ENCODE peak calls at places on chromosomes 5 and 9, in seven cellular contexts. F, T, L, A, V, Z and B are unnamed samples.

GRCh38 chr9:29021632-29022031 is 1448.4 kb upstream of the C9orf72 start:
- DNase-seq in F (no peak), T (no peak), L (no peak), A (no peak), V (no peak), Z (no peak), B (no peak)

GRCh38 chr5:136906545-136906944 is 541.2 kb upstream of the TRPC7 start:
- DNase-seq in F (no peak), T (no peak), L (no peak), A (no peak), V (no peak), Z (no peak), B (no peak)

GRCh38 chr5:38465045-38465444 is 91.4 kb downstream of the LIFR start:
- DNase-seq in F (no peak), T (no peak), L (no peak), A (no peak), V (peak), Z (no peak), B (peak)

GRCh38 chr5:20445326-20445860 is 457.4 kb upstream of the CDH18 start:
- DNase-seq in F (no peak), T (no peak), L (no peak), A (no peak), V (no peak), Z (no peak), B (no peak)

GRCh38 chr9:97507585-97507984 is 6.1 kb downstream of the TMOD1 start:
- DNase-seq in F (no peak), T (no peak), L (no peak), A (no peak), V (no peak), Z (no peak), B (no peak)

GRCh38 chr5:53479045-53479655 is 1.3 kb upstream of the FST start:
- DNase-seq in F (no peak), T (no peak), L (no peak), A (no peak), V (no peak), Z (no peak), B (no peak)

GRCh38 chr5:42923710-42924109 is 112.0 kb upstream of the SELENOP start:
- DNase-seq in F (no peak), T (no peak), L (no peak), A (no peak), V (no peak), Z (no peak), B (no peak)

GRCh38 chr5:82364497-82364896 is 86.3 kb upstream of the RPS23 start:
- DNase-seq in F (peak), T (no peak), L (peak), A (peak), V (peak), Z (no peak), B (peak)

GRCh38 chr5:79689541-79690466 is at the start of gene CMYA5:
- DNase-seq in F (no peak), T (no peak), L (no peak), A (no peak), V (peak), Z (peak), B (peak)

GRCh38 chr9:134062461-134063087 is 5.3 kb downstream of the BRD3 start:
- DNase-seq in F (no peak), T (no peak), L (no peak), A (no peak), V (no peak), Z (peak), B (no peak)

GRCh38 chr9:2655411-2655901 is 33.9 kb downstream of the VLDLR start:
- DNase-seq in F (peak), T (peak), L (peak), A (peak), V (peak), Z (no peak), B (peak)

GRCh38 chr9:14312721-14313377 is 1.1 kb downstream of the NFIB start:
- DNase-seq in F (peak), T (no peak), L (no peak), A (peak), V (no peak), Z (peak), B (no peak)

GRCh38 chr9:126151031-126151670 is 175.5 kb upstream of the MVB12B start:
- DNase-seq in F (no peak), T (no peak), L (no peak), A (no peak), V (no peak), Z (no peak), B (no peak)

GRCh38 chr5:11048760-11049159 is 287.7 kb upstream of the DAP start:
- DNase-seq in F (no peak), T (no peak), L (no peak), A (peak), V (no peak), Z (no peak), B (no peak)

GRCh38 chr5:39137391-39138181 is 63.4 kb upstream of the RICTOR start:
- DNase-seq in F (no peak), T (no peak), L (no peak), A (no peak), V (no peak), Z (no peak), B (no peak)

GRCh38 chr5:55177078-55177477 is 4.1 kb upstream of the CDC20B start:
- DNase-seq in F (no peak), T (no peak), L (no peak), A (no peak), V (no peak), Z (no peak), B (no peak)

GRCh38 chr9:134189167-134189474 is 24.8 kb upstream of the RNU6ATAC start:
- DNase-seq in F (no peak), T (no peak), L (no peak), A (no peak), V (no peak), Z (peak), B (no peak)

GRCh38 chr5:180328296-180329137 is 24.6 kb downstream of the GFPT2 start:
- DNase-seq in F (peak), T (peak), L (no peak), A (peak), V (peak), Z (peak), B (no peak)

GRCh38 chr5:171606414-171607024 is 179.1 kb upstream of the SMIM23 start:
- DNase-seq in F (no peak), T (no peak), L (no peak), A (peak), V (peak), Z (no peak), B (no peak)

GRCh38 chr5:170474489-170475266 is 29.1 kb upstream of the KCNIP1 start:
- DNase-seq in F (no peak), T (no peak), L (no peak), A (no peak), V (no peak), Z (no peak), B (no peak)